ENCODE peak calls at places on chromosomes 3 and 15, in nine cellular contexts. B, N, U, E, A, R, Q, L and F are unnamed samples. For H3K27me3, the result is how much of the 10 kb centered on the place peaks cover.

GRCh38 chr3:143222505-143222904 is 102.9 kb downstream of the CHST2 start:
- DNase-seq in Q (no peak), N (no peak), L (no peak), E (peak), A (peak), U (peak), B (no peak), R (no peak), F (no peak)

GRCh38 chr3:42371776-42372175 is 38.6 kb downstream of the LYZL4 start:
- DNase-seq in B (no peak), L (no peak), R (no peak), A (no peak), N (no peak), U (no peak), Q (no peak), E (no peak), F (no peak)

GRCh38 chr15:75063338-75063737 is 39.9 kb downstream of the PPCDC start:
- DNase-seq in A (peak), N (no peak), R (peak), U (peak), L (no peak), B (peak), E (peak), Q (no peak), F (no peak)

GRCh38 chr15:42203891-42204290 is 4.2 kb downstream of the VPS39 start:
- DNase-seq in Q (no peak), A (no peak), R (no peak), N (no peak), B (no peak), U (peak), E (no peak), L (peak), F (no peak)

GRCh38 chr3:17218587-17218986 is 333.8 kb downstream of the PLCL2 start:
- DNase-seq in N (no peak), A (no peak), E (no peak), U (no peak), L (no peak), R (no peak), Q (no peak), B (no peak), F (no peak)

GRCh38 chr3:196932600-196932999 is 9.7 kb downstream of the NCBP2 start:
- DNase-seq in A (no peak), Q (no peak), U (no peak), R (no peak), L (no peak), B (no peak), N (no peak), E (no peak), F (no peak)

GRCh38 chr3:186946756-186947375 is 16.5 kb downstream of the ST6GAL1 start:
- DNase-seq in L (no peak), A (no peak), Q (no peak), B (no peak), U (no peak), E (no peak), R (no peak), N (no peak), F (no peak)

GRCh38 chr3:56862352-56863062 is 60.8 kb upstream of the ARHGEF3 start:
- DNase-seq in A (no peak), Q (no peak), B (peak), U (peak), L (peak), N (no peak), R (peak), E (peak), F (no peak)

GRCh38 chr3:37666618-37667017 is 195.1 kb upstream of the CTDSPL start:
- DNase-seq in U (no peak), N (no peak), Q (no peak), L (no peak), B (no peak), R (no peak), A (no peak), E (no peak), F (no peak)

GRCh38 chr3:76685858-76686257 is 354.0 kb upstream of the ROBO2 start:
- DNase-seq in B (no peak), L (no peak), U (no peak), Q (no peak), N (no peak), E (no peak), R (no peak), A (no peak), F (no peak)

GRCh38 chr15:87736921-87737389 is 519.6 kb downstream of the NTRK3 start:
- DNase-seq in L (no peak), N (peak), A (no peak), Q (no peak), R (no peak), B (peak), U (peak), E (no peak), F (no peak)

GRCh38 chr3:42529463-42529862 is 27.0 kb downstream of the VIPR1 start:
- DNase-seq in N (no peak), R (no peak), A (peak), U (no peak), L (no peak), Q (no peak), B (no peak), E (no peak), F (peak)

GRCh38 chr15:62769604-62770003 is 272.9 kb upstream of the TPM1 start:
- DNase-seq in E (peak), L (no peak), A (no peak), B (peak), N (no peak), Q (no peak), R (no peak), U (peak), F (no peak)

GRCh38 chr3:5692446-5692845 is 504.9 kb downstream of the EDEM1 start:
- DNase-seq in A (no peak), L (no peak), N (no peak), E (no peak), R (no peak), B (no peak), Q (no peak), U (no peak), F (no peak)

GRCh38 chr3:8837172-8837571 is 67.8 kb upstream of the OXTR start:
- DNase-seq in A (no peak), N (no peak), Q (no peak), E (peak), U (peak), R (peak), B (peak), L (no peak), F (no peak)

GRCh38 chr3:74630602-74631001 is 16.1 kb upstream of the CNTN3 start:
- DNase-seq in A (no peak), L (no peak), Q (no peak), E (no peak), N (peak), R (no peak), U (peak), B (peak), F (no peak)

GRCh38 chr3:96354106-96354505 is 460.3 kb upstream of the EPHA6 start:
- DNase-seq in L (no peak), B (no peak), U (no peak), A (no peak), N (no peak), Q (no peak), E (no peak), R (no peak), F (no peak)

GRCh38 chr3:114668099-114668498 is 374.3 kb downstream of the TIGIT start:
- DNase-seq in N (no peak), Q (no peak), E (peak), R (no peak), L (no peak), B (no peak), U (peak), A (no peak), F (no peak)

DNA sequence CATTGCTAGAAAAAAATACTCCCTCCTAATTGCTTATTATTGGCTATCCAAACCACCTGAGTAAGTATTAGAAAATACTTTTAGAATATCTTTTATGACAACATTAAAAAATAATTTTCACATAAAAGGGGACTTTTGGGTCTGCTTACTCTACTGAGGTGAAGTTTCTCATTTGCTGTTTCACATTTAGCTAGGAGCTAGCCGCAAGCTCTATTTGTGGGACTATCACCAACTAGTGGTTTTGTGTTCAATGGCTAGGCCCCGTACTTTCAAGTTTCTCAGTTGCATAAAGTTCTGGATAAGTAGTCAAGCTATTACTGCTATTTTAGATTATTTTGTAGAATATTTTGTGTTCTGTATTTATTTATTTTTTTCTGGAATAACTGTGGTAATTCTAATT is 244.2 kb upstream of the SLITRK3 start:
- DNase-seq in N (peak), Q (no peak), B (no peak), R (no peak), L (no peak), A (no peak), U (no peak), E (no peak), F (no peak)
- H3K4me3 ChIP-seq in N (peak), Q (no peak), B (no peak), R (no peak), L (no peak), A (no peak), U (no peak), E (no peak), F (no peak)

GRCh38 chr3:13116426-13116825 is 43.2 kb upstream of the IQSEC1 start:
- DNase-seq in N (no peak), E (no peak), L (no peak), B (no peak), R (no peak), Q (no peak), A (no peak), U (no peak), F (peak)
- H3K27me3 ChIP-seq in N (under half), E (half or more), L (under half), B (under half), R (half or more), Q (under half), A (under half), U (under half), F (under half)

DNA sequence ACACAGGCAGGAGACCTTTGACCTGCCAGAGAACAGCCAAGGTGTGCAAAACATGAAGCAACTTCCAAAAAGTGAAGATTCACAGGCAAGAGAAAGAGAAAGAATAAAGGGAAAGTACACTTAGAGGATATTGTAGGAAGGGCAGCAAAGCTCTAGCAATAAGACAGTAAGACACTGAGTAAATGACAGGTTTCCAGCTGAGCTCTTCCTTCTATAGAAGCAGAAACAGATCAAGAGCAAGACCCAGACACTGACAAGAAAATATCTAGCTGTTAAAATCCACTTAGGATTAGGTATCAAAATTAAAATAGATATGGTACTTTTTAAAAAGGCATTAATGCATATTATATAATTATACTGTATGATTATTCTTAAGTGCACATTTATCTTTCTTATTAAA is 333.4 kb downstream of the RAP2B start:
- DNase-seq in N (no peak), L (no peak), R (no peak), A (no peak), U (no peak), B (no peak), E (no peak), Q (no peak), F (no peak)
- H3K4me3 ChIP-seq in N (no peak), L (no peak), R (no peak), A (no peak), U (no peak), B (no peak), E (no peak), Q (no peak), F (no peak)

DNA sequence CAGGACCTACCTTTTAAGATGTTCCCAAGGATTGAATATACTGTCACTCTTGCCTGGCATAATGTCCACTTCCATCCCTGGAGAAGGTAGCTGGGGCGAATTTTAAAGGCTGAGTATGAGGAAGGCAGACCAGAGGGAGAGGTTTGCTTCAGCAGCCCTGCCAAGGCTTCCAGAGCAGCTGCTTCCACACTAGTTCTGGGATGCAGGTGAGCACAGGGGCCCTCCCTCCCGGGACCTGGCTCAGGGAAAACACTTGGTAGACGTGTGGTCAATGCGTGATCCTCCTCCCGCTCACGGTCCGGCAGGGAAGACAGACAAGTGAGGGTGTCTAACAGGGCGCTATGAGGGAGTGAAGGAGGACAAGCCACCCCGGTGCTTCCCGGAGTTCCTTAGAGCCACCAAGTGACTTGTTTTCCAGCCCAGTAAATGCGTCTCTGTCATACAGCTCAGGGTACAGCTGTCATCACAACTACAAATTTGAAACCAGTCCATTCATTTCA is 327.6 kb downstream of the ARRDC4 start:
- DNase-seq in L (no peak), N (no peak), R (no peak), A (no peak), U (no peak), E (no peak), Q (no peak), B (no peak), F (no peak)
- H3K27me3 ChIP-seq in L (under half), N (under half), R (under half), A (under half), U (under half), E (under half), Q (half or more), B (under half), F (under half)

GRCh38 chr3:36633060-36633459 is 131.3 kb downstream of the DCLK3 start:
- DNase-seq in N (no peak), Q (no peak), U (no peak), E (no peak), A (no peak), R (no peak), L (no peak), B (no peak), F (no peak)

GRCh38 chr3:36635731-36636130 is 128.6 kb downstream of the DCLK3 start:
- DNase-seq in Q (no peak), N (no peak), L (no peak), R (no peak), B (peak), U (peak), E (no peak), A (no peak), F (no peak)

GRCh38 chr3:36631549-36631948 is 132.8 kb downstream of the DCLK3 start:
- DNase-seq in Q (no peak), R (no peak), B (no peak), N (no peak), U (no peak), A (no peak), E (no peak), L (no peak), F (no peak)
- H3K4me3 ChIP-seq in Q (no peak), R (no peak), B (no peak), N (no peak), U (no peak), A (no peak), E (no peak), L (no peak), F (no peak)

GRCh38 chr3:188706599-188706998 is 465.2 kb upstream of the TPRG1 start:
- DNase-seq in B (peak), R (peak), U (peak), L (no peak), Q (no peak), A (no peak), E (no peak), N (no peak), F (no peak)

GRCh38 chr3:188712257-188712924 is 459.4 kb upstream of the TPRG1 start:
- DNase-seq in B (peak), U (peak), A (no peak), E (peak), Q (no peak), R (peak), L (no peak), N (no peak), F (no peak)

GRCh38 chr3:188706176-188706575 is 465.6 kb upstream of the TPRG1 start:
- DNase-seq in N (no peak), U (peak), L (no peak), A (no peak), R (peak), E (no peak), B (peak), Q (no peak), F (no peak)

GRCh38 chr3:188707396-188708288 is 464.1 kb upstream of the TPRG1 start:
- DNase-seq in N (no peak), B (peak), R (no peak), U (no peak), E (no peak), Q (no peak), L (no peak), A (peak), F (no peak)

DNA sequence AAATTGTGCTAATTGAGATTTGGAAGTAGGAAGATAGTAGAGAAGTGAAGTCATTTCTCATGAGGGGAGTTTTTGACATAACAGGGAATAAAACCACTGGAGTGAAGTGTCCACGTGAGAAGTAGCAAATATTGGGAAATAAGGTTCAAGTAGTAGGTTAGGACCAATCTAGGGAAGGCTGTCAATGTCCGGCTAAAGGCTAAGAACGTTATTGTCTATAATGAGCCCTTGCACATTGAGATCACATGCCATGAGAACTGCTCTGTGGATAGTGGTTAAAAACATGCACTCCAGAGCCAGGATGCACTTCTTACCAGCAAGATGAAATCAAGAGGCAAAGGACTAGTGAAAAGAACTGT is 459.9 kb upstream of the TPRG1 start:
- DNase-seq in N (no peak), A (no peak), U (no peak), B (no peak), Q (no peak), E (peak), L (no peak), R (no peak), F (no peak)
- H3K27me3 ChIP-seq in N (under half), A (under half), U (under half), B (under half), Q (under half), E (under half), L (under half), R (under half), F (under half)

GRCh38 chr3:156492801-156493261 is 62.1 kb downstream of the SSR3 start:
- DNase-seq in L (no peak), A (no peak), B (no peak), U (peak), R (peak), N (no peak), E (no peak), Q (no peak), F (no peak)

GRCh38 chr3:156498307-156498706 is 56.6 kb downstream of the SSR3 start:
- DNase-seq in R (no peak), E (no peak), N (no peak), Q (no peak), B (no peak), L (no peak), U (no peak), A (no peak), F (no peak)

GRCh38 chr3:156493887-156494286 is 61.0 kb downstream of the SSR3 start:
- DNase-seq in Q (no peak), U (no peak), A (no peak), L (no peak), N (no peak), B (no peak), E (no peak), R (no peak), F (no peak)

GRCh38 chr3:156497326-156497725 is 57.6 kb downstream of the SSR3 start:
- DNase-seq in R (no peak), N (no peak), L (no peak), E (no peak), A (no peak), B (peak), Q (no peak), U (peak), F (no peak)

GRCh38 chr3:156495816-156496215 is 59.1 kb downstream of the SSR3 start:
- DNase-seq in Q (no peak), N (no peak), R (no peak), A (no peak), B (no peak), E (no peak), L (no peak), U (no peak), F (no peak)
- H3K4me3 ChIP-seq in Q (no peak), N (no peak), R (no peak), A (no peak), B (no peak), E (no peak), L (no peak), U (no peak), F (no peak)

DNA sequence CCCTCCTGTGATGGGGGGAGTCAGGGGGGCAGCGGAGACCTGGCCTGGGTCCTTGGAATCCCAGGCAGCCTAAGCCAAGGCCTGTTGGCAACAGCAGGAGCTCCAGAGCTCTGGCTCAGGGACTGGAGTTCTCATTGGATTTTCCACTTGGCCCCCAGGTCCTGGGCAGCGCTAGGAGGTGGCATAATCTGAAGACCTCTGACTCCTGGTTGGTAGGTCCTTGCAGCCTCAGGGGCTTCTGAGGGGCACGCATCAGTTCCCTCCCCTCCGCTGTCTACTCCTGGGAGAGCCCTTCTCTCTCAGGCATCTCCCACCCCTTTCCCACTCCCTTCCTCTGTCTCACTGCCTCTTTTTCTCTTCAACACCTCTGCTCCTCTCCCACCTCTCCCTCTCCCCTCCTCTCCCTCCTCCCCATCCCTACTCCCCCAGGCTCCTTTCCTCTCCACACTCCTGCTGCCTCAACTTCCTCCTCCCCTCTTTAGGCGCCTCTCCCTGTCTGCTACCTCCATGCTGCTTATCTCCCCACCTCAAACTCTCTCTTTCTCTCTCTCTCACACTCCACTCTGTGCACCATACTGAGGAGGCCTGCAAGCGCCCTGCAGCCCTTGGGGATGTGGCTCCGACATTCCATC is 41.1 kb upstream of the SLC6A1 start:
- DNase-seq in L (no peak), N (no peak), E (no peak), B (no peak), Q (no peak), U (no peak), A (no peak), R (no peak), F (no peak)
- H3K27me3 ChIP-seq in L (under half), N (under half), E (half or more), B (under half), Q (under half), U (under half), A (under half), R (half or more), F (under half)

GRCh38 chr3:141397996-141398395 is 29.7 kb downstream of the ZBTB38 start:
- DNase-seq in N (peak), Q (no peak), U (no peak), B (no peak), E (no peak), A (no peak), R (no peak), L (no peak), F (no peak)

GRCh38 chr3:141401095-141401494 is 32.8 kb downstream of the ZBTB38 start:
- DNase-seq in B (no peak), L (no peak), U (no peak), A (no peak), R (peak), N (peak), E (no peak), Q (no peak), F (no peak)

GRCh38 chr3:141399200-141399599 is 30.9 kb downstream of the ZBTB38 start:
- DNase-seq in Q (no peak), L (no peak), U (no peak), A (no peak), B (no peak), N (peak), R (no peak), E (peak), F (no peak)

GRCh38 chr3:141401584-141402475 is 33.5 kb downstream of the ZBTB38 start:
- DNase-seq in B (no peak), R (peak), E (peak), U (peak), L (no peak), N (peak), A (no peak), Q (peak), F (peak)

GRCh38 chr3:141399979-141400971 is 32.0 kb downstream of the ZBTB38 start:
- DNase-seq in E (peak), A (no peak), L (no peak), U (peak), R (peak), B (no peak), N (peak), Q (no peak), F (no peak)
- H3K4me3 ChIP-seq in E (no peak), A (no peak), L (no peak), U (no peak), R (no peak), B (no peak), N (peak), Q (no peak), F (no peak)